ENCODE peak calls at places on chromosomes 13 and 19, in six cellular contexts. One of them, this sample, is unnamed.

GRCh38 chr13:109815651-109816050 is 29.3 kb upstream of the IRS2 start:
- DNase-seq in A549: no peak
- DNase-seq in stomach: no peak
- DNase-seq in SK-N-SH: no peak
- DNase-seq in transverse colon: no peak
- DNase-seq in tibial nerve: no peak
- DNase-seq in this sample: no peak

GRCh38 chr13:103349664-103350063 is 283.4 kb upstream of the SLC10A2 start:
- DNase-seq in A549: no peak
- DNase-seq in stomach: no peak
- DNase-seq in SK-N-SH: peak
- DNase-seq in transverse colon: no peak
- DNase-seq in tibial nerve: no peak
- DNase-seq in this sample: no peak

GRCh38 chr19:32339988-32340874 is 5.2 kb upstream of the ZNF507 start:
- DNase-seq in A549: peak
- DNase-seq in stomach: peak
- DNase-seq in SK-N-SH: peak
- DNase-seq in transverse colon: peak
- DNase-seq in tibial nerve: peak
- DNase-seq in this sample: peak

GRCh38 chr19:30968210-30968609 is 381.0 kb downstream of the TSHZ3 start:
- DNase-seq in A549: peak
- DNase-seq in stomach: no peak
- DNase-seq in SK-N-SH: no peak
- DNase-seq in transverse colon: peak
- DNase-seq in tibial nerve: no peak
- DNase-seq in this sample: no peak

GRCh38 chr13:57629821-57630235 is 1.7 kb upstream of the PCDH17 start:
- DNase-seq in A549: peak
- DNase-seq in stomach: peak
- DNase-seq in SK-N-SH: peak
- DNase-seq in transverse colon: peak
- DNase-seq in tibial nerve: no peak
- DNase-seq in this sample: peak

GRCh38 chr19:35519291-35519690 is 5.8 kb upstream of the DMKN start:
- DNase-seq in A549: peak
- DNase-seq in stomach: no peak
- DNase-seq in SK-N-SH: no peak
- DNase-seq in transverse colon: no peak
- DNase-seq in tibial nerve: no peak
- DNase-seq in this sample: no peak

GRCh38 chr19:23436944-23437343 is 41.7 kb upstream of the ZNF91 start:
- DNase-seq in A549: peak
- DNase-seq in stomach: no peak
- DNase-seq in SK-N-SH: no peak
- DNase-seq in transverse colon: no peak
- DNase-seq in tibial nerve: no peak
- DNase-seq in this sample: no peak

GRCh38 chr19:34300962-34301361 is 46.6 kb downstream of the GARRE1 start:
- DNase-seq in A549: no peak
- DNase-seq in stomach: no peak
- DNase-seq in SK-N-SH: no peak
- DNase-seq in transverse colon: peak
- DNase-seq in tibial nerve: no peak
- DNase-seq in this sample: no peak

GRCh38 chr19:54478677-54479266 is 5.7 kb upstream of the CDC42EP5 start:
- DNase-seq in A549: peak
- DNase-seq in stomach: no peak
- DNase-seq in SK-N-SH: peak
- DNase-seq in transverse colon: no peak
- DNase-seq in tibial nerve: no peak
- DNase-seq in this sample: no peak

GRCh38 chr19:43765109-43765876 is 10.5 kb upstream of the SMG9 start:
- DNase-seq in A549: peak
- DNase-seq in stomach: peak
- DNase-seq in SK-N-SH: no peak
- DNase-seq in transverse colon: peak
- DNase-seq in tibial nerve: no peak
- DNase-seq in this sample: peak

GRCh38 chr13:99980201-99981114 is 1.1 kb upstream of the ZIC2 start:
- DNase-seq in A549: peak
- DNase-seq in stomach: peak
- DNase-seq in SK-N-SH: peak
- DNase-seq in transverse colon: peak
- DNase-seq in tibial nerve: no peak
- DNase-seq in this sample: peak

GRCh38 chr13:51057931-51058330 is 53.1 kb downstream of the C13orf42 start:
- DNase-seq in A549: no peak
- DNase-seq in stomach: no peak
- DNase-seq in SK-N-SH: no peak
- DNase-seq in transverse colon: no peak
- DNase-seq in tibial nerve: no peak
- DNase-seq in this sample: no peak

GRCh38 chr13:46530084-46530935 is 22.7 kb upstream of the LRCH1 start:
- DNase-seq in A549: peak
- DNase-seq in stomach: no peak
- DNase-seq in SK-N-SH: no peak
- DNase-seq in transverse colon: no peak
- DNase-seq in tibial nerve: no peak
- DNase-seq in this sample: no peak

GRCh38 chr13:21568854-21569253 is 35.1 kb downstream of the MICU2 start:
- DNase-seq in A549: no peak
- DNase-seq in stomach: no peak
- DNase-seq in SK-N-SH: no peak
- DNase-seq in transverse colon: no peak
- DNase-seq in tibial nerve: no peak
- DNase-seq in this sample: no peak

GRCh38 chr19:34236035-34236793 is 18.1 kb upstream of the GARRE1 start:
- DNase-seq in A549: no peak
- DNase-seq in stomach: no peak
- DNase-seq in SK-N-SH: no peak
- DNase-seq in transverse colon: peak
- DNase-seq in tibial nerve: no peak
- DNase-seq in this sample: no peak

GRCh38 chr19:45100202-45100600 is 7.2 kb downstream of the PPP1R37 start:
- DNase-seq in A549: no peak
- DNase-seq in stomach: no peak
- DNase-seq in SK-N-SH: no peak
- DNase-seq in transverse colon: no peak
- DNase-seq in tibial nerve: no peak
- DNase-seq in this sample: no peak

GRCh38 chr13:23902975-23903905 is 5.9 kb upstream of the C1QTNF9B start:
- DNase-seq in A549: no peak
- DNase-seq in stomach: no peak
- DNase-seq in SK-N-SH: peak
- DNase-seq in transverse colon: no peak
- DNase-seq in tibial nerve: no peak
- DNase-seq in this sample: peak

GRCh38 chr19:15502264-15502663 is 6.1 kb upstream of the CYP4F22 start:
- DNase-seq in A549: no peak
- DNase-seq in stomach: no peak
- DNase-seq in SK-N-SH: no peak
- DNase-seq in transverse colon: no peak
- DNase-seq in tibial nerve: no peak
- DNase-seq in this sample: no peak

GRCh38 chr13:48950507-48950886 is 25.2 kb upstream of the FNDC3A start:
- DNase-seq in A549: no peak
- DNase-seq in stomach: no peak
- DNase-seq in SK-N-SH: no peak
- DNase-seq in transverse colon: no peak
- DNase-seq in tibial nerve: no peak
- DNase-seq in this sample: no peak

GRCh38 chr19:6730153-6730804 is 7.1 kb downstream of the GPR108 start:
- DNase-seq in A549: peak
- DNase-seq in stomach: peak
- DNase-seq in SK-N-SH: peak
- DNase-seq in transverse colon: peak
- DNase-seq in tibial nerve: peak
- DNase-seq in this sample: peak

GRCh38 chr13:95833713-95834112 is 156.8 kb downstream of the DNAJC3 start:
- DNase-seq in A549: peak
- DNase-seq in stomach: no peak
- DNase-seq in SK-N-SH: no peak
- DNase-seq in transverse colon: no peak
- DNase-seq in tibial nerve: no peak
- DNase-seq in this sample: no peak

GRCh38 chr19:30881281-30881680 is 468.0 kb downstream of the TSHZ3 start:
- DNase-seq in A549: no peak
- DNase-seq in stomach: no peak
- DNase-seq in SK-N-SH: no peak
- DNase-seq in transverse colon: no peak
- DNase-seq in tibial nerve: no peak
- DNase-seq in this sample: no peak

GRCh38 chr19:16016226-16017137 is 59.8 kb upstream of the TPM4 start:
- DNase-seq in A549: no peak
- DNase-seq in stomach: peak
- DNase-seq in SK-N-SH: peak
- DNase-seq in transverse colon: no peak
- DNase-seq in tibial nerve: no peak
- DNase-seq in this sample: no peak

DNA sequence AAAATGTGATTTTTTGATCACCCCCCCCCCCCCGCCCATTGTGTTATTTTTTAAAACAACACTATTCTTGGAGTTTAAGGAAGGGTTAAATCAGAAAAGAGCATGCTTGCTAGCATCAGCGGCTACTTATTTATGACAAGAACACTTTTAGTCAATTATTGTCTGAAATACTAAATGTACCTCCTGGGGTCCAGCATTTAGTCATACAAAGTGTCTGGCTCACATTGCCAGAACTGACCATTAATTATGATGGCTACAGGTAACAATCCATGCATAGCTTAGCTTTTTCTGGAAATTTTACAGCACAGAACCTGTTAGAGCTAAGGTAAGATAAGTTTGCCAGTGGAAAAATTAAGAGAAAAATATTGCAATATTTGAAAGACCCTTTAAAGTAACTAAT is 90.1 kb downstream of the PCDH9 start:
- DNase-seq in A549: no peak
- DNase-seq in stomach: no peak
- DNase-seq in SK-N-SH: no peak
- DNase-seq in transverse colon: no peak
- DNase-seq in tibial nerve: no peak
- DNase-seq in this sample: no peak
- TF ChIP-seq EP300 in A549: no peak
- TF ChIP-seq EP300 in stomach: no peak
- TF ChIP-seq EP300 in SK-N-SH: no peak
- TF ChIP-seq EP300 in transverse colon: no peak
- TF ChIP-seq EP300 in tibial nerve: no peak
- TF ChIP-seq EP300 in this sample: no peak

GRCh38 chr19:11091343-11092153 is 2.3 kb downstream of the LDLR start:
- DNase-seq in A549: peak
- DNase-seq in stomach: peak
- DNase-seq in SK-N-SH: no peak
- DNase-seq in transverse colon: peak
- DNase-seq in tibial nerve: peak
- DNase-seq in this sample: peak

GRCh38 chr19:11090264-11091032 is 1.2 kb downstream of the LDLR start:
- DNase-seq in A549: peak
- DNase-seq in stomach: peak
- DNase-seq in SK-N-SH: peak
- DNase-seq in transverse colon: peak
- DNase-seq in tibial nerve: peak
- DNase-seq in this sample: peak

GRCh38 chr19:11089254-11090013 is at the start of gene LDLR:
- DNase-seq in A549: peak
- DNase-seq in stomach: peak
- DNase-seq in SK-N-SH: peak
- DNase-seq in transverse colon: peak
- DNase-seq in tibial nerve: peak
- DNase-seq in this sample: peak

GRCh38 chr19:11094520-11094894 is 5.2 kb downstream of the LDLR start:
- DNase-seq in A549: no peak
- DNase-seq in stomach: no peak
- DNase-seq in SK-N-SH: no peak
- DNase-seq in transverse colon: no peak
- DNase-seq in tibial nerve: no peak
- DNase-seq in this sample: no peak

DNA sequence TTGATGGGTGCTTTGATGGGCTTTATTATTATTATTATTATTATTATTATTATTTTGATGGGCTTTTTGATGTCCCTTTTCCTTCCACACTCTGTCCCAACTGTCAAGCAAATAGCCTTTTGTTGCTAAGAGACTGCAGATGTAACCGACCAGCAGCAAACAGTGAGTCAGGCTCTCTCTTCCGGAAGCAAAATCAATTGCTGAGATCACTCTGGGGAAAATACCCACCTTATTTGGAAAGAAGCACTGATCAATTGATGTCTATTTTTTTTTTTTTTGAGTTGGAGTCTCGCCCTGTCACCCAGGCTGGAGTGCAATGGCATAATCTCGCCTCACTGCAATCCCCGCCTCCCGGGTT is 2.9 kb downstream of the LDLR start:
- DNase-seq in A549: peak
- DNase-seq in stomach: no peak
- DNase-seq in SK-N-SH: no peak
- DNase-seq in transverse colon: no peak
- DNase-seq in tibial nerve: no peak
- DNase-seq in this sample: no peak
- TF ChIP-seq EP300 in A549: no peak
- TF ChIP-seq EP300 in stomach: no peak
- TF ChIP-seq EP300 in SK-N-SH: no peak
- TF ChIP-seq EP300 in transverse colon: no peak
- TF ChIP-seq EP300 in tibial nerve: no peak
- TF ChIP-seq EP300 in this sample: no peak

GRCh38 chr19:1467228-1467511 is 11.8 kb downstream of the C19orf25 start:
- DNase-seq in A549: no peak
- DNase-seq in stomach: no peak
- DNase-seq in SK-N-SH: no peak
- DNase-seq in transverse colon: no peak
- DNase-seq in tibial nerve: no peak
- DNase-seq in this sample: no peak
- TF ChIP-seq EP300 in A549: no peak
- TF ChIP-seq EP300 in stomach: no peak
- TF ChIP-seq EP300 in SK-N-SH: no peak
- TF ChIP-seq EP300 in transverse colon: no peak
- TF ChIP-seq EP300 in tibial nerve: no peak
- TF ChIP-seq EP300 in this sample: no peak

DNA sequence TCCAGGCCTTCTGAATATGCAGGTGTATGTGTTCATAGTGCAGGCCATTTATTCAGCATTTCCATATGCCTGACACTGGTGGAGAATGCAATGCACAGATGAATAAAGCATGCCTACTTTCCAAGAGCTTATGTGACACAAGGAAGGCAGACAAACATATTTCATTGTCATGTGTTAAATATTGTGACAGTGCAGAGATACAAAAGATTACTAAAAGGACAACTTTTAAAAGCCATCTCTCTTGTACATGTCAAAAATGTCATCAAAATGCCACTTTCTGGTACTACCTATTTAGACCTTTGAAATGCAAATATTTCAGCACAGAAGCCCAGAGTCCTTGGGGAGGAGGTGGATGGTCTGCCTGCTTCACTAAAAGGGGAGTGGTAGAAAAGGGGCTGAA is 254.5 kb downstream of the FGF14 start:
- DNase-seq in A549: no peak
- DNase-seq in stomach: no peak
- DNase-seq in SK-N-SH: no peak
- DNase-seq in transverse colon: no peak
- DNase-seq in tibial nerve: no peak
- DNase-seq in this sample: no peak
- TF ChIP-seq EP300 in A549: no peak
- TF ChIP-seq EP300 in stomach: no peak
- TF ChIP-seq EP300 in SK-N-SH: no peak
- TF ChIP-seq EP300 in transverse colon: no peak
- TF ChIP-seq EP300 in tibial nerve: no peak
- TF ChIP-seq EP300 in this sample: no peak

GRCh38 chr19:4301590-4302237 is 475 bp downstream of the TMIGD2 start:
- DNase-seq in A549: no peak
- DNase-seq in stomach: no peak
- DNase-seq in SK-N-SH: no peak
- DNase-seq in transverse colon: no peak
- DNase-seq in tibial nerve: no peak
- DNase-seq in this sample: no peak
- TF ChIP-seq EP300 in A549: no peak
- TF ChIP-seq EP300 in stomach: no peak
- TF ChIP-seq EP300 in SK-N-SH: no peak
- TF ChIP-seq EP300 in transverse colon: no peak
- TF ChIP-seq EP300 in tibial nerve: no peak
- TF ChIP-seq EP300 in this sample: no peak

This sample was measured in ovary.